ENCODE peak calls at places on chromosome 20, in nine cellular contexts. F is IMR-90; H is upper lobe of right lung; Q is heart right ventricle; B is naive thymus-derived CD4-positive, alpha-beta T cell; M is tibial nerve; W is body of pancreas; J is ovary; D is colonic mucosa. Z is an unnamed sample.
A peak's percentile ranks its signal among the peaks of the same experiment; 100 is the strongest.

GRCh38 chr20:53023717-53024116 is 51.6 kb downstream of the TSHZ2 start:
- DNase-seq in F (no peak), H (no peak), Q (no peak), B (no peak), M (no peak), W (no peak), J (no peak), D (no peak), Z (no peak)

GRCh38 chr20:38805958-38806854 is 709 bp downstream of the PPP1R16B start:
- DNase-seq in F (no peak), H (peak; percentile 68), Q (no peak), B (peak; percentile 50), M (no peak), W (no peak), J (no peak), D (no peak), Z (no peak)

GRCh38 chr20:15379897-15380296 is 1042.5 kb upstream of the FLRT3 start:
- DNase-seq in F (no peak), H (no peak), Q (no peak), B (no peak), M (no peak), W (no peak), J (no peak), D (no peak), Z (no peak)

GRCh38 chr20:4829494-4830211 is 107.9 kb downstream of the PRND start:
- DNase-seq in F (no peak), H (no peak), Q (no peak), B (no peak), M (no peak), W (no peak), J (no peak), D (no peak), Z (no peak)

GRCh38 chr20:40763646-40764295 is 74.7 kb upstream of the MAFB start:
- DNase-seq in F (no peak), H (no peak), Q (no peak), B (no peak), M (no peak), W (no peak), J (no peak), D (no peak), Z (no peak)

GRCh38 chr20:5160882-5161281 is 34.1 kb downstream of the CDS2 start:
- DNase-seq in F (peak; percentile 39), H (no peak), Q (no peak), B (no peak), M (no peak), W (no peak), J (no peak), D (no peak), Z (no peak)

GRCh38 chr20:34985439-34986310 is 30.0 kb downstream of the MYH7B start:
- DNase-seq in F (no peak), H (no peak), Q (no peak), B (no peak), M (no peak), W (no peak), J (no peak), D (no peak), Z (peak; percentile 16)

GRCh38 chr20:49409302-49409969 is 73.0 kb downstream of the KCNB1 start:
- DNase-seq in F (no peak), H (no peak), Q (no peak), B (no peak), M (no peak), W (no peak), J (no peak), D (no peak), Z (no peak)

GRCh38 chr20:52654552-52654951 is 317.6 kb upstream of the TSHZ2 start:
- DNase-seq in F (no peak), H (no peak), Q (no peak), B (no peak), M (no peak), W (no peak), J (no peak), D (no peak), Z (no peak)

GRCh38 chr20:51802170-51802745 is at the start of gene SALL4:
- DNase-seq in F (no peak), H (no peak), Q (no peak), B (no peak), M (no peak), W (peak; percentile 61), J (no peak), D (no peak), Z (no peak)

GRCh38 chr20:6765469-6766058 is 1.9 kb upstream of the BMP2 start:
- DNase-seq in F (peak; percentile 61), H (no peak), Q (no peak), B (no peak), M (no peak), W (peak; percentile 13), J (no peak), D (no peak), Z (no peak)

GRCh38 chr20:30937790-30938189 is 319.7 kb upstream of the DEFB115 start:
- DNase-seq in F (no peak), H (no peak), Q (no peak), B (no peak), M (no peak), W (no peak), J (no peak), D (no peak), Z (no peak)
- H3K27me3 ChIP-seq in F (no peaks in the 10 kb centered on the region), H (no peaks in the 10 kb centered on the region), Q (no peaks in the 10 kb centered on the region), B (no peaks in the 10 kb centered on the region), M (no peaks in the 10 kb centered on the region), W (no peaks in the 10 kb centered on the region), J (no peaks in the 10 kb centered on the region), D (no peaks in the 10 kb centered on the region), Z (no peaks in the 10 kb centered on the region)

GRCh38 chr20:63536241-63536977 is 767 bp downstream of the PTK6 start:
- DNase-seq in F (peak; percentile 29), H (no peak), Q (no peak), B (no peak), M (no peak), W (peak; percentile 71), J (no peak), D (peak; percentile 49), Z (no peak)
- H3K4me3 ChIP-seq in F (no peak overlapping the region), H (peak overlapping the region; percentile 51), Q (no peak overlapping the region), B (no peak overlapping the region), M (no peak overlapping the region), W (no peak overlapping the region), J (peak overlapping the region; percentile 0), D (peak overlapping the region; percentile 45), Z (no peak overlapping the region)

DNA sequence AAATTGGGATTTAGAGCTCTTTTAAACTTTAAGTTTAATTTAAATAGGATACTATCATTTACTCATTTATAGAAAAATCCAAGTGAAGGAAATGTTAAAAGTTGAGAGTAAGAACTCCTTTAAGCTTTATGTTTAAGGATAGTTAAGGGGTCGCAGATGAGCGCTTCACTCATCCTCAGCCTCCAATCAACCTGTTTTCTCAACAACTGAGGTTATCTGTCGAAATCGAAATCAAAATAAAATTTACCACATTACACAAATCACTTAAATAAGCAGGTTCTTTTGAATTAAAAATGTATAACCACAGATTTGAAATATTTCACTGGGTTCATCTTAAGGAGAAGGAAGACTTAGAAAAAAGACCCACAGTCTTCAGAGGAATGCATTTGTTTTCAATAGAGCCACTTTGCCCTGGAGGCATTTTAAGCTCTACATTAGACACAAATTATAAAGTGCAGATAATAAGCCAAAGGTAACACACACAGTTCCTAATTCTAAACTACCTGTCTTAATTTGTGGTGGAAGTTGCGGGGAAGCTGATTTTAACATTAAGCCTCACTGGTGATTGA is 5.5 kb downstream of the PAX1 start:
- DNase-seq in F (no peak), H (no peak), Q (no peak), B (no peak), M (no peak), W (no peak), J (no peak), D (no peak), Z (no peak)
- H3K27me3 ChIP-seq in F (peaks cover 58% of the 10 kb centered on the region), H (peaks cover 96% of the 10 kb centered on the region), Q (peaks cover 98% of the 10 kb centered on the region), B (peaks cover 9% of the 10 kb centered on the region), M (no peaks in the 10 kb centered on the region), W (no peaks in the 10 kb centered on the region), J (no peaks in the 10 kb centered on the region), D (peaks cover 69% of the 10 kb centered on the region), Z (peaks cover 34% of the 10 kb centered on the region)

GRCh38 chr20:57212890-57213276 is 53.6 kb downstream of the BMP7 start:
- DNase-seq in F (no peak), H (no peak), Q (no peak), B (no peak), M (no peak), W (no peak), J (no peak), D (no peak), Z (no peak)

GRCh38 chr20:57211406-57211805 is 55.0 kb downstream of the BMP7 start:
- DNase-seq in F (no peak), H (no peak), Q (no peak), B (no peak), M (no peak), W (no peak), J (no peak), D (no peak), Z (no peak)

GRCh38 chr20:57210911-57211280 is 55.5 kb downstream of the BMP7 start:
- DNase-seq in F (no peak), H (no peak), Q (no peak), B (no peak), M (no peak), W (no peak), J (no peak), D (no peak), Z (peak; percentile 23)

GRCh38 chr20:57213291-57213690 is 53.1 kb downstream of the BMP7 start:
- DNase-seq in F (no peak), H (no peak), Q (no peak), B (no peak), M (no peak), W (no peak), J (no peak), D (no peak), Z (no peak)

GRCh38 chr20:57211949-57212889 is 54.2 kb downstream of the BMP7 start:
- DNase-seq in F (peak; percentile 84), H (no peak), Q (peak; percentile 60), B (no peak), M (peak; percentile 62), W (peak; percentile 93), J (peak; percentile 67), D (peak; percentile 51), Z (peak; percentile 75)
- H3K4me3 ChIP-seq in F (no peak overlapping the region), H (no peak overlapping the region), Q (no peak overlapping the region), B (no peak overlapping the region), M (no peak overlapping the region), W (no peak overlapping the region), J (no peak overlapping the region), D (no peak overlapping the region), Z (no peak overlapping the region)

GRCh38 chr20:59062057-59062456 is 19.5 kb upstream of the PRELID3B start:
- DNase-seq in F (no peak), H (no peak), Q (no peak), B (no peak), M (no peak), W (no peak), J (no peak), D (no peak), Z (no peak)
- H3K27me3 ChIP-seq in F (peaks cover 2% of the 10 kb centered on the region), H (no peaks in the 10 kb centered on the region), Q (no peaks in the 10 kb centered on the region), B (no peaks in the 10 kb centered on the region), M (no peaks in the 10 kb centered on the region), W (no peaks in the 10 kb centered on the region), J (no peaks in the 10 kb centered on the region), D (no peaks in the 10 kb centered on the region), Z (no peaks in the 10 kb centered on the region)

Z was measured in psoas muscle.